ENCODE peak calls at places on chromosomes 5 and 9, in seven cellular contexts. T is astrocyte of the spinal cord; M is left ventricle myocardium inferior; B is cardiac muscle cell; H is CD8-positive, alpha-beta T cell; R is CD4-positive, alpha-beta memory T cell; N is SK-N-SH. C is an unnamed sample.

GRCh38 chr5:99771296-99771695 is 763.9 kb upstream of the FAM174A start:
- DNase-seq in T (peak), M (no peak), B (no peak), H (no peak), R (no peak), N (no peak), C (no peak)

GRCh38 chr5:154346427-154346826 is 99.4 kb upstream of the SAP30L start:
- DNase-seq in T (no peak), M (no peak), B (no peak), H (no peak), R (no peak), N (no peak), C (no peak)

GRCh38 chr9:129352157-129352870 is 174.3 kb upstream of the IER5L start:
- DNase-seq in T (no peak), M (no peak), B (peak), H (no peak), R (no peak), N (peak), C (no peak)

GRCh38 chr9:34994429-34995287 is 5.1 kb downstream of the DNAJB5 start:
- DNase-seq in T (peak), M (no peak), B (peak), H (no peak), R (no peak), N (peak), C (peak)

GRCh38 chr9:126470251-126470993 is 143.3 kb upstream of the LMX1B start:
- DNase-seq in T (no peak), M (no peak), B (no peak), H (peak), R (no peak), N (no peak), C (no peak)

GRCh38 chr5:157273131-157273556 is 7.2 kb downstream of the CYFIP2 start:
- DNase-seq in T (no peak), M (no peak), B (no peak), H (no peak), R (no peak), N (no peak), C (no peak)

GRCh38 chr5:111201705-111202104 is 22.5 kb upstream of the CAMK4 start:
- DNase-seq in T (no peak), M (no peak), B (no peak), H (no peak), R (no peak), N (no peak), C (no peak)

GRCh38 chr9:115198018-115198417 is 80.1 kb upstream of the TNC start:
- DNase-seq in T (peak), M (peak), B (no peak), H (no peak), R (no peak), N (peak), C (peak)

GRCh38 chr9:131433302-131433854 is 39.5 kb downstream of the PRRC2B start:
- DNase-seq in T (peak), M (no peak), B (no peak), H (no peak), R (no peak), N (no peak), C (no peak)

GRCh38 chr5:3317051-3317795 is 278.4 kb upstream of the IRX1 start:
- DNase-seq in T (no peak), M (no peak), B (peak), H (no peak), R (no peak), N (no peak), C (no peak)

GRCh38 chr9:78363221-78363620 is 66.3 kb downstream of the PSAT1 start:
- DNase-seq in T (peak), M (no peak), B (no peak), H (no peak), R (no peak), N (no peak), C (no peak)

GRCh38 chr5:1730487-1730847 is 69.2 kb downstream of the MRPL36 start:
- DNase-seq in T (no peak), M (no peak), B (no peak), H (no peak), R (no peak), N (peak), C (no peak)

GRCh38 chr5:170267431-170268152 is 30.0 kb downstream of the LCP2 start:
- DNase-seq in T (peak), M (peak), B (peak), H (peak), R (peak), N (peak), C (peak)

GRCh38 chr5:112419596-112420110 is 576 bp upstream of the EPB41L4A start:
- DNase-seq in T (peak), M (peak), B (peak), H (no peak), R (no peak), N (peak), C (peak)

GRCh38 chr5:22621084-22621483 is 232.1 kb downstream of the CDH12 start:
- DNase-seq in T (no peak), M (no peak), B (no peak), H (no peak), R (no peak), N (no peak), C (no peak)

GRCh38 chr5:53473644-53474043 is 6.8 kb upstream of the FST start:
- DNase-seq in T (peak), M (no peak), B (no peak), H (no peak), R (no peak), N (no peak), C (no peak)

GRCh38 chr5:98468188-98468869 is 305.1 kb upstream of the RGMB start:
- DNase-seq in T (peak), M (no peak), B (no peak), H (no peak), R (no peak), N (no peak), C (no peak)

GRCh38 chr5:91288517-91288916 is 94.6 kb downstream of the ARRDC3 start:
- DNase-seq in T (no peak), M (no peak), B (no peak), H (no peak), R (no peak), N (peak), C (no peak)
- H3K4me3 ChIP-seq in T (no peak), M (no peak), B (no peak), H (no peak), R (no peak), N (no peak), C (no peak)

GRCh38 chr9:37994639-37995347 is 74.2 kb downstream of the SHB start:
- DNase-seq in T (peak), M (peak), B (peak), H (no peak), R (no peak), N (peak), C (peak)

GRCh38 chr9:37996050-37996811 is 72.8 kb downstream of the SHB start:
- DNase-seq in T (no peak), M (no peak), B (peak), H (no peak), R (no peak), N (peak), C (no peak)

GRCh38 chr9:37996812-37997202 is 72.2 kb downstream of the SHB start:
- DNase-seq in T (no peak), M (no peak), B (no peak), H (no peak), R (no peak), N (no peak), C (no peak)

GRCh38 chr9:37992924-37993349 is 76.1 kb downstream of the SHB start:
- DNase-seq in T (no peak), M (no peak), B (no peak), H (no peak), R (no peak), N (no peak), C (peak)

GRCh38 chr9:37995348-37995737 is 73.7 kb downstream of the SHB start:
- DNase-seq in T (no peak), M (no peak), B (no peak), H (no peak), R (no peak), N (no peak), C (no peak)
- H3K4me3 ChIP-seq in T (no peak), M (peak), B (no peak), H (no peak), R (no peak), N (no peak), C (no peak)

DNA sequence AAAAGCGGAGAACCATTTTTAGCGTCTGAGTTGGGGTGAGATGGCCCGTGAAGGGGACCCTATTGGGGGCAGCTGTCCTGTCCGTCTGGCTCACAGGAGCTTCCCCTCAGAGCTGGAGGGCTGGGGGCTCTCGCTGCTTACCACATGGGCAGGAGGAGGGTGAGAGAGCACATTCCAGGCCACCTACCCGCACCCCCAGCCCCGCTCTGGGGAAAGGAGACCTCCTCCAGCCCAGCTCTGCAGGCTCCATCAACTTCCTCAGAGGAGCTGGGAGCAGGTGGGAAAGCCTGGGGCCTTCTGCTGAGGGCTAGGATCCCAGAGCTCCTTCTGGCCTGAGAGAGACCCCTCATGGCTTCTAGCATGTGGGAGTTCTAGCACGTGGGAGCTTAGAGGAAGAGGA is 27.1 kb upstream of the SPTLC1 start:
- DNase-seq in T (no peak), M (no peak), B (no peak), H (no peak), R (no peak), N (no peak), C (no peak)
- H3K4me3 ChIP-seq in T (peak), M (no peak), B (no peak), H (no peak), R (no peak), N (no peak), C (no peak)

GRCh38 chr5:102596951-102597350 is 98.2 kb upstream of the SLCO6A1 start:
- DNase-seq in T (no peak), M (no peak), B (no peak), H (no peak), R (no peak), N (no peak), C (no peak)

GRCh38 chr5:102595332-102595731 is 96.5 kb upstream of the SLCO6A1 start:
- DNase-seq in T (no peak), M (no peak), B (no peak), H (no peak), R (no peak), N (no peak), C (no peak)

GRCh38 chr5:102599289-102599688 is 100.5 kb upstream of the SLCO6A1 start:
- DNase-seq in T (no peak), M (no peak), B (no peak), H (no peak), R (no peak), N (no peak), C (no peak)

GRCh38 chr5:102594192-102594591 is 95.4 kb upstream of the SLCO6A1 start:
- DNase-seq in T (no peak), M (no peak), B (no peak), H (no peak), R (no peak), N (no peak), C (no peak)

GRCh38 chr5:102596113-102596512 is 97.3 kb upstream of the SLCO6A1 start:
- DNase-seq in T (no peak), M (no peak), B (no peak), H (no peak), R (no peak), N (no peak), C (no peak)
- H3K4me3 ChIP-seq in T (no peak), M (no peak), B (no peak), H (no peak), R (no peak), N (no peak), C (no peak)

GRCh38 chr5:77693913-77694312 is 55.4 kb upstream of the OTP start:
- DNase-seq in T (no peak), M (no peak), B (no peak), H (no peak), R (no peak), N (no peak), C (no peak)

GRCh38 chr5:77696120-77696519 is 57.6 kb upstream of the OTP start:
- DNase-seq in T (no peak), M (no peak), B (no peak), H (no peak), R (no peak), N (no peak), C (no peak)

GRCh38 chr5:77698920-77699319 is 60.4 kb upstream of the OTP start:
- DNase-seq in T (no peak), M (no peak), B (no peak), H (no peak), R (no peak), N (no peak), C (no peak)

GRCh38 chr5:77697692-77698091 is 59.2 kb upstream of the OTP start:
- DNase-seq in T (no peak), M (no peak), B (no peak), H (no peak), R (no peak), N (no peak), C (no peak)
- H3K4me3 ChIP-seq in T (no peak), M (no peak), B (no peak), H (no peak), R (no peak), N (no peak), C (no peak)